ENCODE peak calls at places on chromosomes 3 and 15, in seven cellular contexts. P, J, L, U, Q, F and N are unnamed samples.

GRCh38 chr15:71752604-71753289 is 57.6 kb upstream of the NR2E3 start:
- DNase-seq in F (peak), P (peak), J (peak), U (peak), L (peak), Q (no peak), N (peak)

GRCh38 chr3:16482770-16483531 is 30.5 kb downstream of the RFTN1 start:
- DNase-seq in Q (no peak), F (peak), L (no peak), P (no peak), U (no peak), J (no peak), N (no peak)

GRCh38 chr3:52865994-52866393 is 31.2 kb upstream of the MUSTN1 start:
- DNase-seq in F (no peak), Q (no peak), P (no peak), J (no peak), U (no peak), L (no peak), N (no peak)

GRCh38 chr3:133211449-133211848 is 173.3 kb downstream of the TMEM108 start:
- DNase-seq in U (peak), F (no peak), L (no peak), Q (no peak), J (peak), P (no peak), N (no peak)

GRCh38 chr15:37109952-37110630 is 9.7 kb upstream of the MEIS2 start:
- DNase-seq in Q (no peak), U (no peak), L (no peak), J (peak), P (no peak), F (no peak), N (no peak)

GRCh38 chr3:5136619-5137429 is 14.7 kb downstream of the ARL8B start:
- DNase-seq in F (peak), P (no peak), U (no peak), L (no peak), Q (no peak), J (peak), N (peak)

GRCh38 chr3:195249858-195250464 is 21.0 kb downstream of the XXYLT1 start:
- DNase-seq in J (no peak), U (no peak), L (no peak), F (no peak), Q (no peak), P (no peak), N (no peak)

GRCh38 chr3:52892625-52893311 is 4.6 kb downstream of the STIMATE start:
- DNase-seq in U (no peak), J (no peak), P (no peak), L (no peak), F (peak), Q (no peak), N (no peak)

GRCh38 chr3:159978918-159979703 is 9.5 kb upstream of the IL12A start:
- DNase-seq in P (no peak), L (no peak), U (no peak), Q (no peak), F (no peak), J (no peak), N (no peak)

GRCh38 chr15:60418095-60418494 is 20.3 kb upstream of the ANXA2 start:
- DNase-seq in L (no peak), J (no peak), U (no peak), F (no peak), Q (no peak), P (no peak), N (no peak)

GRCh38 chr3:16415911-16416310 is 97.6 kb downstream of the RFTN1 start:
- DNase-seq in U (no peak), L (no peak), P (no peak), Q (no peak), J (peak), F (no peak), N (no peak)

GRCh38 chr3:170057550-170057949 is 19.8 kb downstream of the GPR160 start:
- DNase-seq in Q (no peak), L (no peak), P (no peak), J (no peak), F (no peak), U (no peak), N (no peak)

GRCh38 chr3:9026320-9027040 is 63.2 kb upstream of the RAD18 start:
- DNase-seq in P (no peak), Q (no peak), J (no peak), F (no peak), U (no peak), L (no peak), N (no peak)

GRCh38 chr3:56347219-56347871 is 120.9 kb downstream of the ERC2 start:
- DNase-seq in U (no peak), Q (peak), J (no peak), L (no peak), F (no peak), P (no peak), N (no peak)

GRCh38 chr3:68878322-68878721 is 54.0 kb downstream of the TAFA4 start:
- DNase-seq in J (peak), U (peak), Q (no peak), P (peak), L (no peak), F (peak), N (no peak)

GRCh38 chr15:63915888-63916731 is 82.4 kb upstream of the HERC1 start:
- DNase-seq in L (no peak), U (no peak), F (peak), J (peak), Q (no peak), P (peak), N (no peak)

GRCh38 chr3:132418916-132419315 is 1.6 kb downstream of the DNAJC13 start:
- DNase-seq in F (peak), U (no peak), L (no peak), Q (no peak), P (no peak), J (peak), N (no peak)

GRCh38 chr3:138846350-138846756 is 11.6 kb upstream of the PIK3CB start:
- DNase-seq in U (no peak), Q (no peak), F (no peak), L (no peak), P (no peak), J (no peak), N (no peak)

GRCh38 chr3:127478922-127479321 is 111.6 kb downstream of the TPRA1 start:
- DNase-seq in F (no peak), J (no peak), U (no peak), Q (no peak), P (no peak), L (no peak), N (no peak)

GRCh38 chr15:72304596-72304995 is 15.4 kb downstream of the CELF6 start:
- DNase-seq in L (no peak), Q (no peak), U (no peak), J (no peak), P (no peak), F (no peak), N (no peak)

GRCh38 chr3:149367021-149367840 is 10.2 kb downstream of the TM4SF1 start:
- DNase-seq in P (no peak), Q (no peak), L (no peak), J (no peak), F (peak), U (no peak), N (no peak)

GRCh38 chr3:58192076-58192475 is 18.7 kb downstream of the DNASE1L3 start:
- DNase-seq in L (no peak), Q (no peak), J (no peak), P (no peak), U (no peak), F (no peak), N (no peak)

GRCh38 chr3:184662192-184662591 is 49.7 kb downstream of the MAGEF1 start:
- DNase-seq in J (no peak), P (no peak), L (no peak), Q (no peak), F (no peak), U (no peak), N (no peak)

GRCh38 chr3:117719316-117719926 is 1009.8 kb downstream of the TUSC7 start:
- DNase-seq in P (no peak), F (peak), L (no peak), U (no peak), J (peak), Q (no peak), N (no peak)

GRCh38 chr3:124498891-124499290 is 231.4 kb upstream of the UMPS start:
- DNase-seq in F (no peak), P (no peak), Q (no peak), U (no peak), J (no peak), L (no peak), N (no peak)

GRCh38 chr3:7847521-7847920 is 654.1 kb upstream of the LMCD1 start:
- DNase-seq in L (no peak), U (no peak), P (no peak), F (no peak), Q (no peak), J (no peak), N (no peak)

GRCh38 chr3:63726656-63727055 is 74.2 kb downstream of the SNTN start:
- DNase-seq in L (no peak), U (no peak), Q (no peak), F (peak), P (no peak), J (no peak), N (no peak)

GRCh38 chr3:60325610-60326181 is 925.6 kb downstream of the FHIT start:
- DNase-seq in J (no peak), L (no peak), U (no peak), Q (no peak), F (no peak), P (no peak), N (no peak)

GRCh38 chr15:60476713-60477112 is 2.2 kb downstream of the ICE2 start:
- DNase-seq in Q (no peak), P (peak), F (peak), L (no peak), U (no peak), J (peak), N (no peak)

GRCh38 chr3:133856316-133856715 is 39.4 kb downstream of the RAB6B start:
- DNase-seq in P (no peak), F (peak), J (no peak), L (no peak), Q (no peak), U (peak), N (no peak)

GRCh38 chr15:58475573-58476524 is 44.1 kb downstream of the LIPC start:
- DNase-seq in U (peak), P (no peak), L (no peak), Q (no peak), F (peak), J (peak), N (peak)

GRCh38 chr3:187021748-187022402 is 91.5 kb downstream of the ST6GAL1 start:
- DNase-seq in F (no peak), U (no peak), J (no peak), P (no peak), Q (no peak), L (no peak), N (no peak)

GRCh38 chr15:89409184-89409992 is 74.8 kb upstream of the POLG start:
- DNase-seq in P (no peak), L (no peak), J (no peak), Q (no peak), U (no peak), F (no peak), N (no peak)

GRCh38 chr15:99385865-99386264 is 134.6 kb downstream of the LRRC28 start:
- DNase-seq in J (peak), L (peak), P (peak), U (peak), Q (no peak), F (peak), N (no peak)

GRCh38 chr15:72344602-72345001 is 24.6 kb upstream of the CELF6 start:
- DNase-seq in U (no peak), L (no peak), Q (no peak), P (no peak), F (no peak), J (no peak), N (no peak)

GRCh38 chr3:153032891-153033290 is 129.1 kb upstream of the RAP2B start:
- DNase-seq in U (no peak), Q (no peak), F (no peak), J (no peak), P (no peak), L (no peak), N (no peak)